ENCODE peak calls at places on chromosome 22, in six cellular contexts. W is heart right ventricle, F is stomach, Y is IMR-90, T is ovary, K is psoas muscle. A is an unnamed sample.

GRCh38 chr22:38614331-38615122 is 41.7 kb downstream of the FAM227A start:
- DNase-seq in W (no peak), F (no peak), Y (peak; percentile 59), T (no peak), K (no peak), A (no peak)

GRCh38 chr22:45290410-45290936 is 5.7 kb downstream of the UPK3A start:
- DNase-seq in W (no peak), F (peak; percentile 38), Y (peak; percentile 83), T (no peak), K (peak; percentile 82), A (no peak)

GRCh38 chr22:29116397-29117123 is 43.7 kb downstream of the KREMEN1 start:
- DNase-seq in W (no peak), F (no peak), Y (peak; percentile 84), T (no peak), K (no peak), A (no peak)

GRCh38 chr22:50612715-50613221 is 12.2 kb downstream of the MAPK8IP2 start:
- DNase-seq in W (no peak), F (no peak), Y (no peak), T (no peak), K (peak; percentile 52), A (no peak)

GRCh38 chr22:49156662-49157285 is 670.9 kb downstream of the BRD1 start:
- DNase-seq in W (no peak), F (peak; percentile 39), Y (no peak), T (no peak), K (no peak), A (no peak)

GRCh38 chr22:19841641-19842385 is 12.9 kb downstream of the GNB1L start:
- DNase-seq in W (no peak), F (no peak), Y (no peak), T (no peak), K (no peak), A (no peak)

GRCh38 chr22:22877523-22878210 is 9.9 kb upstream of the IGLL5 start:
- DNase-seq in W (peak; percentile 67), F (peak; percentile 53), Y (peak; percentile 45), T (peak; percentile 33), K (no peak), A (peak; percentile 87)

GRCh38 chr22:27930246-27931060 is 11.4 kb upstream of the PITPNB start:
- DNase-seq in W (no peak), F (no peak), Y (peak; percentile 35), T (no peak), K (no peak), A (no peak)

GRCh38 chr22:49775191-49776052 is 52.3 kb downstream of the BRD1 start:
- DNase-seq in W (no peak), F (no peak), Y (no peak), T (no peak), K (peak; percentile 59), A (no peak)

GRCh38 chr22:30874431-30875370 is 93.9 kb downstream of the MORC2 start:
- DNase-seq in W (peak; percentile 2), F (no peak), Y (no peak), T (no peak), K (no peak), A (peak; percentile 39)

GRCh38 chr22:39097098-39098020 is at the start of gene APOBEC3H:
- DNase-seq in W (no peak), F (no peak), Y (no peak), T (no peak), K (peak; percentile 44), A (peak; percentile 77)

GRCh38 chr22:43017525-43018290 is 2.8 kb upstream of the PACSIN2 start:
- DNase-seq in W (no peak), F (no peak), Y (no peak), T (no peak), K (no peak), A (no peak)

GRCh38 chr22:41828516-41828915 is 4.4 kb upstream of the SREBF2 start:
- DNase-seq in W (no peak), F (peak; percentile 34), Y (no peak), T (no peak), K (no peak), A (no peak)

GRCh38 chr22:21707677-21708076 is 27.9 kb downstream of the YPEL1 start:
- DNase-seq in W (no peak), F (no peak), Y (peak; percentile 19), T (no peak), K (no peak), A (no peak)

DNA sequence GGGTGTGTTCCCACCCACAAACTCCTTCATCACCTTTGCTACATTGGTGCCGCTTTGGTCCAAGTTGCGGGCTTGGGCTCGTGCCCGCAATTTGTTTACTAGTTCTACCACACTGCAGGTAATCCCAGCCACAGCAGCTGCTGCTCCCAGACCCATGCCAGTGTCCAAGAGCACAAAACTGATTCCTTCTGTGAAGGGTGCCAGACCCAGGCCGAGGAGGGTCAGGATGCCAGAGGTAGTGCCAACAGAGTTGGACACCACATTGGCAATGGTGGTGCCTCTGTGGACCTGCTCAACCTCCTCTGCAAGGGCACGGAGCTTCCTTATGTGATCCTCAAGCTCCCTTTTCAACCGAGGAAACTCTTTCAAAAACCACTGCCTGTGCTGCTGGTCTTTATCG is 11.5 kb downstream of the APOL2 start:
- DNase-seq in W (no peak), F (no peak), Y (no peak), T (no peak), K (no peak), A (no peak)
- H3K36me3 ChIP-seq in W (peaks cover 9% of the 10 kb centered on the region), F (peaks cover 84% of the 10 kb centered on the region), Y (peaks cover 33% of the 10 kb centered on the region), T (no peaks in the 10 kb centered on the region), K (peaks cover 62% of the 10 kb centered on the region), A (peaks cover 4% of the 10 kb centered on the region)

GRCh38 chr22:24414523-24414922 is 12.9 kb upstream of the ADORA2A start:
- DNase-seq in W (no peak), F (no peak), Y (no peak), T (peak; percentile 14), K (peak; percentile 50), A (no peak)

GRCh38 chr22:24413726-24414385 is 13.5 kb upstream of the ADORA2A start:
- DNase-seq in W (no peak), F (no peak), Y (no peak), T (no peak), K (peak; percentile 52), A (no peak)

GRCh38 chr22:24412274-24412673 is 15.1 kb upstream of the ADORA2A start:
- DNase-seq in W (no peak), F (peak; percentile 14), Y (no peak), T (no peak), K (no peak), A (no peak)

GRCh38 chr22:24411256-24412004 is 16.0 kb upstream of the ADORA2A start:
- DNase-seq in W (no peak), F (peak; percentile 22), Y (no peak), T (no peak), K (peak; percentile 36), A (no peak)

GRCh38 chr22:24413271-24413670 is 14.1 kb upstream of the ADORA2A start:
- DNase-seq in W (no peak), F (no peak), Y (no peak), T (no peak), K (peak; percentile 10), A (no peak)
- H3K36me3 ChIP-seq in W (no peaks in the 10 kb centered on the region), F (peaks cover 82% of the 10 kb centered on the region), Y (peaks cover 20% of the 10 kb centered on the region), T (peaks cover 3% of the 10 kb centered on the region), K (peaks cover 63% of the 10 kb centered on the region), A (peaks cover 7% of the 10 kb centered on the region)

GRCh38 chr22:24089951-24090350 is 78.8 kb downstream of the CABIN1 start:
- DNase-seq in W (no peak), F (no peak), Y (no peak), T (no peak), K (no peak), A (peak; percentile 25)
- H3K36me3 ChIP-seq in W (peaks cover 4% of the 10 kb centered on the region), F (peaks cover 96% of the 10 kb centered on the region), Y (peaks cover 39% of the 10 kb centered on the region), T (no peaks in the 10 kb centered on the region), K (peaks cover 88% of the 10 kb centered on the region), A (no peaks in the 10 kb centered on the region)

GRCh38 chr22:26466196-26466595 is 17.4 kb downstream of the HPS4 start:
- DNase-seq in W (no peak), F (no peak), Y (no peak), T (no peak), K (no peak), A (no peak)

GRCh38 chr22:26462051-26462450 is 21.5 kb downstream of the HPS4 start:
- DNase-seq in W (no peak), F (no peak), Y (no peak), T (no peak), K (no peak), A (no peak)

GRCh38 chr22:26463688-26464087 is 19.9 kb downstream of the HPS4 start:
- DNase-seq in W (no peak), F (no peak), Y (no peak), T (no peak), K (no peak), A (no peak)

GRCh38 chr22:26462971-26463661 is 20.5 kb downstream of the HPS4 start:
- DNase-seq in W (no peak), F (no peak), Y (peak; percentile 19), T (no peak), K (no peak), A (no peak)

DNA sequence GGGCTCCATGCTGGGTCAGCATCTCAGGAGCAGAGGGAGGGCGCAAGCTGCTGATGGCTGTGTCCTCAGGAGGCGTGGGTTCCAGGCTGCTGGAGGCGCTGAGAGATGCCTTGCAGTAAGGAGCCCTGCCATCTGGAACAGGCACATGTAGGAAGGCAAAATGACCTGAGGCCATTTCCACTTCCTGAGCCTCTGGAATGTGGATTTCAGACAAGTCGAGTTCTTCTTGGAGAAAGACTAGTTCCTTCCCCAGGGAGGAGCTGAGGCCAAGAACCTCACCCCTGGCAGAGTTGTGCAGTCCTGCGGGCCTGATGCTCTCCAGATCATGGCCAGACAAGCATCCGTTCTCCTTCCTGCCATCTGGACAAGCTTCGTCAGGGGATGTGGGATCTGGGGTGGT is 19.3 kb downstream of the HPS4 start:
- DNase-seq in W (no peak), F (no peak), Y (no peak), T (no peak), K (peak; percentile 78), A (no peak)
- H3K36me3 ChIP-seq in W (peaks cover 4% of the 10 kb centered on the region), F (peaks cover 92% of the 10 kb centered on the region), Y (peaks cover 52% of the 10 kb centered on the region), T (no peaks in the 10 kb centered on the region), K (peaks cover 98% of the 10 kb centered on the region), A (peaks cover 15% of the 10 kb centered on the region)

GRCh38 chr22:26494506-26494905 is 10.8 kb downstream of the SRRD start:
- DNase-seq in W (no peak), F (no peak), Y (no peak), T (no peak), K (no peak), A (no peak)
- H3K36me3 ChIP-seq in W (peaks cover 3% of the 10 kb centered on the region), F (peaks cover 98% of the 10 kb centered on the region), Y (peaks cover 61% of the 10 kb centered on the region), T (no peaks in the 10 kb centered on the region), K (peaks cover 100% of the 10 kb centered on the region), A (peaks cover 21% of the 10 kb centered on the region)